ENCODE peak calls at places on chromosome 19, in six cellular contexts. V is H1, T is SK-N-SH, X is iPS DF 6.9, R is heart right ventricle, W is heart left ventricle. H is an unnamed sample.

GRCh38 chr19:17687857-17688784 is at the start of gene UNC13A:
- DNase-seq in V (no peak), T (peak; percentile 96), X (no peak), R (peak; percentile 56), W (peak; percentile 53), H (peak; percentile 58)

GRCh38 chr19:28500319-28500718 is 712.6 kb downstream of the UQCRFS1 start:
- DNase-seq in V (no peak), T (no peak), X (no peak), R (no peak), W (no peak), H (no peak)

GRCh38 chr19:8826371-8826770 is 5.7 kb downstream of the ZNF558 start:
- DNase-seq in V (no peak), T (no peak), X (no peak), R (no peak), W (no peak), H (no peak)

GRCh38 chr19:32675720-32676185 is at the start of gene RGS9BP:
- DNase-seq in V (no peak), T (peak; percentile 88), X (no peak), R (peak; percentile 90), W (peak; percentile 88), H (peak; percentile 93)

GRCh38 chr19:16457195-16457953 is 14.4 kb downstream of the EPS15L1 start:
- DNase-seq in V (no peak), T (peak; percentile 87), X (no peak), R (peak; percentile 66), W (peak; percentile 43), H (peak; percentile 65)

GRCh38 chr19:18150776-18151624 is 2.0 kb upstream of the PIK3R2 start:
- DNase-seq in V (no peak), T (no peak), X (no peak), R (no peak), W (no peak), H (no peak)

GRCh38 chr19:35048911-35049411 is 7.4 kb downstream of the HPN start:
- DNase-seq in V (no peak), T (no peak), X (no peak), R (peak; percentile 70), W (peak; percentile 67), H (no peak)

GRCh38 chr19:18456974-18457373 is 19.0 kb upstream of the ISYNA1 start:
- DNase-seq in V (no peak), T (no peak), X (no peak), R (peak; percentile 68), W (no peak), H (peak; percentile 92)

GRCh38 chr19:7669641-7670040 is 792 bp downstream of the RETN start:
- DNase-seq in V (no peak), T (no peak), X (no peak), R (no peak), W (no peak), H (no peak)

GRCh38 chr19:31264379-31264778 is 84.9 kb downstream of the TSHZ3 start:
- DNase-seq in V (no peak), T (no peak), X (no peak), R (no peak), W (no peak), H (no peak)

GRCh38 chr19:5844456-5845433 is 5.2 kb upstream of the FUT6 start:
- DNase-seq in V (no peak), T (peak; percentile 10), X (no peak), R (no peak), W (no peak), H (no peak)

GRCh38 chr19:45130888-45131615 is 29.7 kb downstream of the NKPD1 start:
- DNase-seq in V (no peak), T (no peak), X (no peak), R (no peak), W (no peak), H (no peak)

GRCh38 chr19:43798546-43799409 is 3.5 kb downstream of the LYPD5 start:
- DNase-seq in V (no peak), T (peak; percentile 65), X (peak; percentile 54), R (no peak), W (no peak), H (no peak)

GRCh38 chr19:44575116-44575700 is 38.2 kb upstream of the IGSF23 start:
- DNase-seq in V (no peak), T (no peak), X (no peak), R (no peak), W (no peak), H (no peak)

GRCh38 chr19:31418055-31418454 is 68.8 kb upstream of the TSHZ3 start:
- DNase-seq in V (no peak), T (no peak), X (peak; percentile 82), R (no peak), W (no peak), H (no peak)

GRCh38 chr19:55641376-55642152 is 762 bp downstream of the ZNF580 start:
- DNase-seq in V (no peak), T (peak; percentile 45), X (no peak), R (no peak), W (no peak), H (peak; percentile 44)

GRCh38 chr19:15466851-15467733 is 2.7 kb upstream of the RASAL3 start:
- DNase-seq in V (no peak), T (no peak), X (no peak), R (no peak), W (no peak), H (peak; percentile 16)

GRCh38 chr19:35587326-35587725 is 1.4 kb downstream of the PMIS2 start:
- DNase-seq in V (no peak), T (no peak), X (no peak), R (no peak), W (no peak), H (no peak)

GRCh38 chr19:2589441-2589840 is 113.1 kb downstream of the GNG7 start:
- DNase-seq in V (no peak), T (no peak), X (no peak), R (no peak), W (no peak), H (peak; percentile 10)

GRCh38 chr19:2813235-2814160 is 6.2 kb upstream of the ZNF554 start:
- DNase-seq in V (no peak), T (peak; percentile 94), X (no peak), R (no peak), W (no peak), H (no peak)

GRCh38 chr19:4455742-4456565 is 1.6 kb downstream of the UBXN6 start:
- DNase-seq in V (no peak), T (peak; percentile 49), X (no peak), R (peak; percentile 61), W (peak; percentile 71), H (peak; percentile 68)

GRCh38 chr19:38841787-38842438 is 7.9 kb downstream of the HNRNPL start:
- DNase-seq in V (no peak), T (no peak), X (no peak), R (no peak), W (no peak), H (peak; percentile 24)

GRCh38 chr19:3607398-3608078 is 863 bp upstream of the TBXA2R start:
- DNase-seq in V (no peak), T (peak; percentile 71), X (no peak), R (peak; percentile 73), W (peak; percentile 84), H (peak; percentile 88)

GRCh38 chr19:5193192-5193591 is 147.4 kb downstream of the PTPRS start:
- DNase-seq in V (peak; percentile 54), T (no peak), X (peak; percentile 52), R (no peak), W (no peak), H (no peak)

GRCh38 chr19:13117772-13118423 is at the start of gene NACC1:
- DNase-seq in V (peak; percentile 70), T (peak; percentile 99), X (no peak), R (peak; percentile 90), W (peak; percentile 91), H (peak; percentile 93)

GRCh38 chr19:10566658-10567410 is 1.0 kb upstream of the KRI1 start:
- DNase-seq in V (no peak), T (no peak), X (no peak), R (no peak), W (no peak), H (no peak)

GRCh38 chr19:28406237-28406596 is 806.7 kb downstream of the UQCRFS1 start:
- DNase-seq in V (no peak), T (no peak), X (no peak), R (no peak), W (no peak), H (no peak)

GRCh38 chr19:14056741-14057356 is 5.0 kb downstream of the PALM3 start:
- DNase-seq in V (no peak), T (peak; percentile 46), X (no peak), R (no peak), W (no peak), H (no peak)

GRCh38 chr19:2266183-2266993 is 10.2 kb upstream of the JSRP1 start:
- DNase-seq in V (no peak), T (peak; percentile 46), X (no peak), R (peak; percentile 86), W (peak; percentile 90), H (peak; percentile 96)

GRCh38 chr19:51043497-51043896 is 8.7 kb upstream of the KLK12 start:
- DNase-seq in V (no peak), T (no peak), X (no peak), R (no peak), W (no peak), H (no peak)

GRCh38 chr19:51044327-51044726 is 9.5 kb upstream of the KLK12 start:
- DNase-seq in V (no peak), T (no peak), X (no peak), R (no peak), W (no peak), H (no peak)

GRCh38 chr19:51047031-51047335 is 12.2 kb upstream of the KLK12 start:
- DNase-seq in V (no peak), T (no peak), X (no peak), R (no peak), W (no peak), H (no peak)
- H3K27ac ChIP-seq in V (peak overlapping the region; percentile 5), T (no peak overlapping the region), X (no peak overlapping the region), R (peak overlapping the region; percentile 46), W (no peak overlapping the region), H (no peak overlapping the region)

GRCh38 chr19:52943884-52944643 is 18.6 kb downstream of the ZNF816 start:
- DNase-seq in V (no peak), T (no peak), X (no peak), R (no peak), W (no peak), H (no peak)

GRCh38 chr19:52946322-52947310 is 16.1 kb downstream of the ZNF816 start:
- DNase-seq in V (peak; percentile 89), T (peak; percentile 54), X (peak; percentile 87), R (peak; percentile 18), W (no peak), H (no peak)

GRCh38 chr19:52948025-52948770 is 14.5 kb downstream of the ZNF816 start:
- DNase-seq in V (no peak), T (no peak), X (no peak), R (no peak), W (no peak), H (no peak)

GRCh38 chr19:52945652-52946321 is 16.9 kb downstream of the ZNF816 start:
- DNase-seq in V (no peak), T (no peak), X (no peak), R (no peak), W (no peak), H (no peak)

GRCh38 chr19:52949422-52949821 is 13.3 kb downstream of the ZNF816 start:
- DNase-seq in V (no peak), T (no peak), X (no peak), R (no peak), W (no peak), H (no peak)
- H3K9me3 ChIP-seq in V (peaks cover 38% of the 10 kb centered on the region), T (peaks cover 22% of the 10 kb centered on the region), X (no peaks in the 10 kb centered on the region), R (peaks cover 30% of the 10 kb centered on the region), W (peaks cover 4% of the 10 kb centered on the region), H (peaks cover 32% of the 10 kb centered on the region)

GRCh38 chr19:47024502-47024901 is 4.9 kb downstream of the NPAS1 start:
- DNase-seq in V (no peak), T (no peak), X (no peak), R (no peak), W (no peak), H (no peak)
- H3K27me3 ChIP-seq in V (peaks cover 44% of the 10 kb centered on the region), T (peaks cover 52% of the 10 kb centered on the region), X (peaks cover 25% of the 10 kb centered on the region), R (peaks cover 91% of the 10 kb centered on the region), W (peaks cover 84% of the 10 kb centered on the region), H (no peaks in the 10 kb centered on the region)

GRCh38 chr19:41328818-41329220 is 18.8 kb downstream of the CCDC97 start:
- DNase-seq in V (no peak), T (no peak), X (no peak), R (no peak), W (no peak), H (peak; percentile 73)
- H3K27ac ChIP-seq in V (no peak overlapping the region), T (peak overlapping the region; percentile 100), X (no peak overlapping the region), R (peak overlapping the region; percentile 90), W (peak overlapping the region; percentile 95), H (no peak overlapping the region)

H was measured in aorta.